ENCODE peak calls at places on chromosome 1, in ten cellular contexts. E is astrocyte of the hippocampus; K is AG04450; Y is stimulated activated CD4-positive, alpha-beta T cell treated with anti-CD3 and anti-CD28 coated beads, Interleukin-2, amount 100 ng/mL, for 48 hours; M is activated CD8-positive, alpha-beta T cell treated with anti-CD3 and anti-CD28 coated beads for 36 hours; I is PC-9; J is mucosa of descending colon; U is CD8-positive, alpha-beta T cell; T is T-helper 2 cell treated with Interferon-gamma antibody and Interleukin-4, amounts not matched to agents 5 μg/mL and 100 μg/mL, for 36 hours; F is GM10248. O is an unnamed sample.

GRCh38 chr1:9399510-9400424 is 107.1 kb downstream of the SPSB1 start:
- DNase-seq in E (peak), K (no peak), Y (no peak), M (no peak), I (no peak), J (no peak), U (no peak), T (no peak), F (no peak), O (peak)

GRCh38 chr1:153220606-153221303 is 3.4 kb downstream of the PRR9 start:
- DNase-seq in E (no peak), K (no peak), Y (no peak), M (no peak), I (no peak), J (no peak), U (no peak), T (no peak), F (no peak), O (no peak)

GRCh38 chr1:119713538-119714456 is 2.1 kb downstream of the PHGDH start:
- DNase-seq in E (peak), K (no peak), Y (no peak), M (no peak), I (no peak), J (no peak), U (no peak), T (no peak), F (no peak), O (peak)

GRCh38 chr1:109619655-109620395 is at the start of gene AMPD2:
- DNase-seq in E (peak), K (peak), Y (peak), M (peak), I (peak), J (peak), U (peak), T (peak), F (peak), O (peak)

GRCh38 chr1:8847990-8848389 is 30.5 kb downstream of the ENO1 start:
- DNase-seq in E (no peak), K (no peak), Y (no peak), M (no peak), I (peak), J (peak), U (no peak), T (no peak), F (no peak), O (no peak)

GRCh38 chr1:228190182-228190581 is 17.7 kb upstream of the OBSCN start:
- DNase-seq in E (no peak), K (no peak), Y (no peak), M (no peak), I (no peak), J (no peak), U (no peak), T (no peak), F (no peak), O (no peak)

GRCh38 chr1:73998348-73998959 is 199.5 kb downstream of the LRRIQ3 start:
- DNase-seq in E (peak), K (no peak), Y (no peak), M (no peak), I (no peak), J (no peak), U (no peak), T (no peak), F (peak), O (no peak)

GRCh38 chr1:39819091-39819812 is 30.6 kb upstream of the BMP8B start:
- DNase-seq in E (peak), K (no peak), Y (no peak), M (no peak), I (no peak), J (peak), U (no peak), T (no peak), F (no peak), O (no peak)

GRCh38 chr1:205766038-205766437 is 9.2 kb downstream of the RAB29 start:
- DNase-seq in E (no peak), K (no peak), Y (no peak), M (no peak), I (no peak), J (no peak), U (no peak), T (no peak), F (no peak), O (peak)

GRCh38 chr1:206455681-206456344 is 14.5 kb upstream of the IKBKE start:
- DNase-seq in E (peak), K (no peak), Y (no peak), M (no peak), I (no peak), J (no peak), U (no peak), T (no peak), F (no peak), O (no peak)

GRCh38 chr1:23167353-23168078 is 1.1 kb downstream of the LUZP1 start:
- DNase-seq in E (peak), K (no peak), Y (peak), M (peak), I (peak), J (peak), U (peak), T (peak), F (peak), O (peak)

GRCh38 chr1:22584001-22584557 is 20.8 kb downstream of the EPHA8 start:
- DNase-seq in E (no peak), K (no peak), Y (no peak), M (no peak), I (no peak), J (no peak), U (no peak), T (no peak), F (no peak), O (no peak)

GRCh38 chr1:192099328-192099727 is 58.9 kb upstream of the RGS18 start:
- DNase-seq in E (no peak), K (no peak), Y (no peak), M (no peak), I (no peak), J (no peak), U (no peak), T (no peak), F (no peak), O (no peak)

GRCh38 chr1:95254959-95255358 is 20.9 kb downstream of the RWDD3 start:
- DNase-seq in E (no peak), K (no peak), Y (no peak), M (no peak), I (no peak), J (no peak), U (no peak), T (no peak), F (no peak), O (no peak)

GRCh38 chr1:211653329-211653728 is 22.1 kb downstream of the NEK2 start:
- DNase-seq in E (no peak), K (no peak), Y (no peak), M (no peak), I (no peak), J (no peak), U (no peak), T (no peak), F (no peak), O (no peak)

GRCh38 chr1:8875216-8875861 is 3.1 kb downstream of the ENO1 start:
- DNase-seq in E (peak), K (no peak), Y (no peak), M (peak), I (no peak), J (no peak), U (no peak), T (no peak), F (no peak), O (no peak)

GRCh38 chr1:13751985-13752384 is 52.0 kb downstream of the PRDM2 start:
- DNase-seq in E (peak), K (no peak), Y (no peak), M (no peak), I (no peak), J (no peak), U (no peak), T (no peak), F (no peak), O (no peak)

GRCh38 chr1:17365271-17365670 is 6.7 kb upstream of the PADI6 start:
- DNase-seq in E (no peak), K (no peak), Y (no peak), M (no peak), I (no peak), J (no peak), U (no peak), T (no peak), F (no peak), O (no peak)

GRCh38 chr1:186626969-186627368 is 53.3 kb downstream of the PTGS2 start:
- DNase-seq in E (no peak), K (no peak), Y (no peak), M (no peak), I (no peak), J (no peak), U (no peak), T (no peak), F (no peak), O (no peak)

GRCh38 chr1:46643368-46643775 is 24.8 kb downstream of the ATPAF1 start:
- DNase-seq in E (peak), K (peak), Y (no peak), M (no peak), I (peak), J (no peak), U (no peak), T (no peak), F (no peak), O (peak)

GRCh38 chr1:85952460-85952859 is 204.1 kb downstream of the COL24A1 start:
- DNase-seq in E (no peak), K (peak), Y (no peak), M (no peak), I (no peak), J (no peak), U (no peak), T (no peak), F (no peak), O (no peak)

GRCh38 chr1:15510611-15511405 is 13.2 kb downstream of the CASP9 start:
- DNase-seq in E (no peak), K (no peak), Y (no peak), M (no peak), I (no peak), J (no peak), U (no peak), T (no peak), F (no peak), O (peak)

GRCh38 chr1:207883104-207883651 is 27.7 kb downstream of the CD34 start:
- DNase-seq in E (no peak), K (no peak), Y (no peak), M (no peak), I (no peak), J (no peak), U (no peak), T (no peak), F (no peak), O (no peak)

GRCh38 chr1:216660561-216660960 is 62.7 kb downstream of the ESRRG start:
- DNase-seq in E (no peak), K (no peak), Y (no peak), M (no peak), I (no peak), J (no peak), U (no peak), T (no peak), F (no peak), O (no peak)

GRCh38 chr1:99677416-99677815 is 31.5 kb downstream of the PALMD start:
- DNase-seq in E (no peak), K (no peak), Y (no peak), M (no peak), I (no peak), J (no peak), U (no peak), T (no peak), F (no peak), O (no peak)

GRCh38 chr1:81414417-81415087 is 386.2 kb upstream of the ADGRL2 start:
- DNase-seq in E (no peak), K (no peak), Y (peak), M (peak), I (peak), J (peak), U (no peak), T (peak), F (peak), O (peak)

GRCh38 chr1:116567790-116568667 is 2.8 kb downstream of the CD58 start:
- DNase-seq in E (no peak), K (no peak), Y (no peak), M (no peak), I (no peak), J (no peak), U (no peak), T (no peak), F (no peak), O (no peak)

GRCh38 chr1:35725591-35725990 is 6.9 kb upstream of the C1orf216 start:
- DNase-seq in E (peak), K (no peak), Y (no peak), M (no peak), I (no peak), J (no peak), U (no peak), T (no peak), F (no peak), O (no peak)

GRCh38 chr1:34885405-34886247 is 26.1 kb upstream of the SMIM12 start:
- DNase-seq in E (peak), K (no peak), Y (peak), M (peak), I (no peak), J (peak), U (peak), T (peak), F (peak), O (peak)

GRCh38 chr1:11462224-11462923 is 16.6 kb upstream of the DISP3 start:
- DNase-seq in E (no peak), K (no peak), Y (no peak), M (no peak), I (no peak), J (no peak), U (no peak), T (no peak), F (no peak), O (no peak)

GRCh38 chr1:62361426-62361825 is 42.2 kb upstream of the KANK4 start:
- DNase-seq in E (no peak), K (no peak), Y (no peak), M (no peak), I (no peak), J (no peak), U (no peak), T (no peak), F (no peak), O (no peak)

GRCh38 chr1:73722055-73722454 is 475.9 kb downstream of the LRRIQ3 start:
- DNase-seq in E (no peak), K (no peak), Y (no peak), M (no peak), I (no peak), J (no peak), U (no peak), T (no peak), F (no peak), O (no peak)

GRCh38 chr1:58041621-58042020 is 504.9 kb downstream of the OMA1 start:
- DNase-seq in E (peak), K (no peak), Y (no peak), M (no peak), I (no peak), J (no peak), U (no peak), T (no peak), F (no peak), O (peak)

GRCh38 chr1:183610053-183610452 is 19.8 kb upstream of the NCF2 start:
- DNase-seq in E (peak), K (no peak), Y (no peak), M (no peak), I (peak), J (no peak), U (no peak), T (no peak), F (no peak), O (peak)

O was measured in Daoy.